ENCODE peak calls at places on chromosomes 3 and 15, in nine cellular contexts. One of them, this sample, is unnamed.

GRCh38 chr3:73404450-73404849 is 220.3 kb downstream of the PDZRN3 start:
- DNase-seq in stimulated activated CD4-positive, alpha-beta T cell treated with anti-CD3 and anti-CD28 coated beads, Interleukin-4, amount 100 ng/mL, for 4 hours: no peak
- DNase-seq in Kasumi-1: no peak
- DNase-seq in fibroblast of gingiva: no peak
- DNase-seq in activated CD4-positive, alpha-beta T cell treated with anti-CD3 and anti-CD28 coated beads, Interleukin-2, amount 50 U/mL, for 24 hours: no peak
- DNase-seq in T1000: no peak
- DNase-seq in fibroblast of mammary gland: no peak
- DNase-seq in left colon: no peak
- DNase-seq in H9: no peak
- DNase-seq in this sample: peak

GRCh38 chr3:104606812-104607211 is 759.9 kb upstream of the ALCAM start:
- DNase-seq in stimulated activated CD4-positive, alpha-beta T cell treated with anti-CD3 and anti-CD28 coated beads, Interleukin-4, amount 100 ng/mL, for 4 hours: no peak
- DNase-seq in Kasumi-1: no peak
- DNase-seq in fibroblast of gingiva: no peak
- DNase-seq in activated CD4-positive, alpha-beta T cell treated with anti-CD3 and anti-CD28 coated beads, Interleukin-2, amount 50 U/mL, for 24 hours: no peak
- DNase-seq in T1000: no peak
- DNase-seq in fibroblast of mammary gland: no peak
- DNase-seq in left colon: no peak
- DNase-seq in H9: no peak
- DNase-seq in this sample: peak

GRCh38 chr3:124384527-124384926 is 345.7 kb upstream of the UMPS start:
- DNase-seq in stimulated activated CD4-positive, alpha-beta T cell treated with anti-CD3 and anti-CD28 coated beads, Interleukin-4, amount 100 ng/mL, for 4 hours: no peak
- DNase-seq in Kasumi-1: no peak
- DNase-seq in fibroblast of gingiva: no peak
- DNase-seq in activated CD4-positive, alpha-beta T cell treated with anti-CD3 and anti-CD28 coated beads, Interleukin-2, amount 50 U/mL, for 24 hours: no peak
- DNase-seq in T1000: no peak
- DNase-seq in fibroblast of mammary gland: no peak
- DNase-seq in left colon: no peak
- DNase-seq in H9: no peak
- DNase-seq in this sample: no peak

GRCh38 chr15:42143866-42144625 is 12.4 kb downstream of the PLA2G4F start:
- DNase-seq in stimulated activated CD4-positive, alpha-beta T cell treated with anti-CD3 and anti-CD28 coated beads, Interleukin-4, amount 100 ng/mL, for 4 hours: no peak
- DNase-seq in Kasumi-1: no peak
- DNase-seq in fibroblast of gingiva: no peak
- DNase-seq in activated CD4-positive, alpha-beta T cell treated with anti-CD3 and anti-CD28 coated beads, Interleukin-2, amount 50 U/mL, for 24 hours: no peak
- DNase-seq in T1000: no peak
- DNase-seq in fibroblast of mammary gland: no peak
- DNase-seq in left colon: no peak
- DNase-seq in H9: peak
- DNase-seq in this sample: no peak

GRCh38 chr15:40594429-40594836 is 384 bp downstream of the KNL1 start:
- DNase-seq in stimulated activated CD4-positive, alpha-beta T cell treated with anti-CD3 and anti-CD28 coated beads, Interleukin-4, amount 100 ng/mL, for 4 hours: no peak
- DNase-seq in Kasumi-1: no peak
- DNase-seq in fibroblast of gingiva: peak
- DNase-seq in activated CD4-positive, alpha-beta T cell treated with anti-CD3 and anti-CD28 coated beads, Interleukin-2, amount 50 U/mL, for 24 hours: no peak
- DNase-seq in T1000: peak
- DNase-seq in fibroblast of mammary gland: peak
- DNase-seq in left colon: peak
- DNase-seq in H9: peak
- DNase-seq in this sample: peak

GRCh38 chr3:145015243-145015642 is 1043.6 kb downstream of the DIPK2A start:
- DNase-seq in stimulated activated CD4-positive, alpha-beta T cell treated with anti-CD3 and anti-CD28 coated beads, Interleukin-4, amount 100 ng/mL, for 4 hours: no peak
- DNase-seq in Kasumi-1: peak
- DNase-seq in fibroblast of gingiva: peak
- DNase-seq in activated CD4-positive, alpha-beta T cell treated with anti-CD3 and anti-CD28 coated beads, Interleukin-2, amount 50 U/mL, for 24 hours: no peak
- DNase-seq in T1000: no peak
- DNase-seq in fibroblast of mammary gland: peak
- DNase-seq in left colon: no peak
- DNase-seq in H9: no peak
- DNase-seq in this sample: peak

GRCh38 chr3:127967296-127967695 is 52.3 kb downstream of the KBTBD12 start:
- DNase-seq in stimulated activated CD4-positive, alpha-beta T cell treated with anti-CD3 and anti-CD28 coated beads, Interleukin-4, amount 100 ng/mL, for 4 hours: no peak
- DNase-seq in Kasumi-1: no peak
- DNase-seq in fibroblast of gingiva: no peak
- DNase-seq in activated CD4-positive, alpha-beta T cell treated with anti-CD3 and anti-CD28 coated beads, Interleukin-2, amount 50 U/mL, for 24 hours: no peak
- DNase-seq in T1000: no peak
- DNase-seq in fibroblast of mammary gland: no peak
- DNase-seq in left colon: no peak
- DNase-seq in H9: no peak
- DNase-seq in this sample: peak

GRCh38 chr3:189305412-189305811 is 133.6 kb downstream of the TPRG1 start:
- DNase-seq in stimulated activated CD4-positive, alpha-beta T cell treated with anti-CD3 and anti-CD28 coated beads, Interleukin-4, amount 100 ng/mL, for 4 hours: no peak
- DNase-seq in Kasumi-1: no peak
- DNase-seq in fibroblast of gingiva: no peak
- DNase-seq in activated CD4-positive, alpha-beta T cell treated with anti-CD3 and anti-CD28 coated beads, Interleukin-2, amount 50 U/mL, for 24 hours: no peak
- DNase-seq in T1000: no peak
- DNase-seq in fibroblast of mammary gland: peak
- DNase-seq in left colon: no peak
- DNase-seq in H9: no peak
- DNase-seq in this sample: peak

GRCh38 chr3:52934626-52935530 is 37.5 kb upstream of the STIMATE start:
- DNase-seq in stimulated activated CD4-positive, alpha-beta T cell treated with anti-CD3 and anti-CD28 coated beads, Interleukin-4, amount 100 ng/mL, for 4 hours: peak
- DNase-seq in Kasumi-1: peak
- DNase-seq in fibroblast of gingiva: peak
- DNase-seq in activated CD4-positive, alpha-beta T cell treated with anti-CD3 and anti-CD28 coated beads, Interleukin-2, amount 50 U/mL, for 24 hours: peak
- DNase-seq in T1000: no peak
- DNase-seq in fibroblast of mammary gland: peak
- DNase-seq in left colon: peak
- DNase-seq in H9: peak
- DNase-seq in this sample: peak

GRCh38 chr15:98843844-98844243 is 163.7 kb downstream of the PGPEP1L start:
- DNase-seq in stimulated activated CD4-positive, alpha-beta T cell treated with anti-CD3 and anti-CD28 coated beads, Interleukin-4, amount 100 ng/mL, for 4 hours: no peak
- DNase-seq in Kasumi-1: no peak
- DNase-seq in fibroblast of gingiva: no peak
- DNase-seq in activated CD4-positive, alpha-beta T cell treated with anti-CD3 and anti-CD28 coated beads, Interleukin-2, amount 50 U/mL, for 24 hours: no peak
- DNase-seq in T1000: no peak
- DNase-seq in fibroblast of mammary gland: no peak
- DNase-seq in left colon: no peak
- DNase-seq in H9: no peak
- DNase-seq in this sample: no peak

GRCh38 chr15:63973212-63974009 is 72.9 kb downstream of the DAPK2 start:
- DNase-seq in stimulated activated CD4-positive, alpha-beta T cell treated with anti-CD3 and anti-CD28 coated beads, Interleukin-4, amount 100 ng/mL, for 4 hours: no peak
- DNase-seq in Kasumi-1: no peak
- DNase-seq in fibroblast of gingiva: peak
- DNase-seq in activated CD4-positive, alpha-beta T cell treated with anti-CD3 and anti-CD28 coated beads, Interleukin-2, amount 50 U/mL, for 24 hours: no peak
- DNase-seq in T1000: no peak
- DNase-seq in fibroblast of mammary gland: peak
- DNase-seq in left colon: no peak
- DNase-seq in H9: no peak
- DNase-seq in this sample: peak

GRCh38 chr3:146313411-146314111 is 62.7 kb upstream of the PLSCR4 start:
- DNase-seq in stimulated activated CD4-positive, alpha-beta T cell treated with anti-CD3 and anti-CD28 coated beads, Interleukin-4, amount 100 ng/mL, for 4 hours: no peak
- DNase-seq in Kasumi-1: no peak
- DNase-seq in fibroblast of gingiva: peak
- DNase-seq in activated CD4-positive, alpha-beta T cell treated with anti-CD3 and anti-CD28 coated beads, Interleukin-2, amount 50 U/mL, for 24 hours: no peak
- DNase-seq in T1000: peak
- DNase-seq in fibroblast of mammary gland: peak
- DNase-seq in left colon: no peak
- DNase-seq in H9: no peak
- DNase-seq in this sample: peak

GRCh38 chr3:152399374-152399773 is 130.6 kb downstream of the MBNL1 start:
- DNase-seq in stimulated activated CD4-positive, alpha-beta T cell treated with anti-CD3 and anti-CD28 coated beads, Interleukin-4, amount 100 ng/mL, for 4 hours: peak
- DNase-seq in Kasumi-1: no peak
- DNase-seq in fibroblast of gingiva: peak
- DNase-seq in activated CD4-positive, alpha-beta T cell treated with anti-CD3 and anti-CD28 coated beads, Interleukin-2, amount 50 U/mL, for 24 hours: no peak
- DNase-seq in T1000: no peak
- DNase-seq in fibroblast of mammary gland: peak
- DNase-seq in left colon: no peak
- DNase-seq in H9: no peak
- DNase-seq in this sample: peak

GRCh38 chr3:141191097-141191749 is 40.4 kb upstream of the PXYLP1 start:
- DNase-seq in stimulated activated CD4-positive, alpha-beta T cell treated with anti-CD3 and anti-CD28 coated beads, Interleukin-4, amount 100 ng/mL, for 4 hours: no peak
- DNase-seq in Kasumi-1: no peak
- DNase-seq in fibroblast of gingiva: no peak
- DNase-seq in activated CD4-positive, alpha-beta T cell treated with anti-CD3 and anti-CD28 coated beads, Interleukin-2, amount 50 U/mL, for 24 hours: no peak
- DNase-seq in T1000: no peak
- DNase-seq in fibroblast of mammary gland: peak
- DNase-seq in left colon: no peak
- DNase-seq in H9: no peak
- DNase-seq in this sample: peak

GRCh38 chr3:49454457-49454856 is 15.6 kb upstream of the DAG1 start:
- DNase-seq in stimulated activated CD4-positive, alpha-beta T cell treated with anti-CD3 and anti-CD28 coated beads, Interleukin-4, amount 100 ng/mL, for 4 hours: no peak
- DNase-seq in Kasumi-1: no peak
- DNase-seq in fibroblast of gingiva: no peak
- DNase-seq in activated CD4-positive, alpha-beta T cell treated with anti-CD3 and anti-CD28 coated beads, Interleukin-2, amount 50 U/mL, for 24 hours: no peak
- DNase-seq in T1000: no peak
- DNase-seq in fibroblast of mammary gland: no peak
- DNase-seq in left colon: no peak
- DNase-seq in H9: peak
- DNase-seq in this sample: no peak

GRCh38 chr3:153290278-153291015 is 128.4 kb downstream of the RAP2B start:
- DNase-seq in stimulated activated CD4-positive, alpha-beta T cell treated with anti-CD3 and anti-CD28 coated beads, Interleukin-4, amount 100 ng/mL, for 4 hours: no peak
- DNase-seq in Kasumi-1: peak
- DNase-seq in fibroblast of gingiva: peak
- DNase-seq in activated CD4-positive, alpha-beta T cell treated with anti-CD3 and anti-CD28 coated beads, Interleukin-2, amount 50 U/mL, for 24 hours: no peak
- DNase-seq in T1000: no peak
- DNase-seq in fibroblast of mammary gland: peak
- DNase-seq in left colon: no peak
- DNase-seq in H9: no peak
- DNase-seq in this sample: no peak

GRCh38 chr3:131846296-131846924 is 188.4 kb downstream of the CPNE4 start:
- DNase-seq in stimulated activated CD4-positive, alpha-beta T cell treated with anti-CD3 and anti-CD28 coated beads, Interleukin-4, amount 100 ng/mL, for 4 hours: no peak
- DNase-seq in Kasumi-1: no peak
- DNase-seq in fibroblast of gingiva: no peak
- DNase-seq in activated CD4-positive, alpha-beta T cell treated with anti-CD3 and anti-CD28 coated beads, Interleukin-2, amount 50 U/mL, for 24 hours: no peak
- DNase-seq in T1000: no peak
- DNase-seq in fibroblast of mammary gland: no peak
- DNase-seq in left colon: no peak
- DNase-seq in H9: no peak
- DNase-seq in this sample: no peak

GRCh38 chr3:123818324-123818920 is 65.7 kb downstream of the MYLK start:
- DNase-seq in stimulated activated CD4-positive, alpha-beta T cell treated with anti-CD3 and anti-CD28 coated beads, Interleukin-4, amount 100 ng/mL, for 4 hours: no peak
- DNase-seq in Kasumi-1: no peak
- DNase-seq in fibroblast of gingiva: no peak
- DNase-seq in activated CD4-positive, alpha-beta T cell treated with anti-CD3 and anti-CD28 coated beads, Interleukin-2, amount 50 U/mL, for 24 hours: no peak
- DNase-seq in T1000: no peak
- DNase-seq in fibroblast of mammary gland: no peak
- DNase-seq in left colon: no peak
- DNase-seq in H9: no peak
- DNase-seq in this sample: peak

GRCh38 chr3:43817825-43818224 is 127.1 kb downstream of the ABHD5 start:
- DNase-seq in stimulated activated CD4-positive, alpha-beta T cell treated with anti-CD3 and anti-CD28 coated beads, Interleukin-4, amount 100 ng/mL, for 4 hours: no peak
- DNase-seq in Kasumi-1: no peak
- DNase-seq in fibroblast of gingiva: no peak
- DNase-seq in activated CD4-positive, alpha-beta T cell treated with anti-CD3 and anti-CD28 coated beads, Interleukin-2, amount 50 U/mL, for 24 hours: no peak
- DNase-seq in T1000: no peak
- DNase-seq in fibroblast of mammary gland: no peak
- DNase-seq in left colon: no peak
- DNase-seq in H9: no peak
- DNase-seq in this sample: no peak

GRCh38 chr3:34247401-34247800 is 449.0 kb downstream of the PDCD6IP start:
- DNase-seq in stimulated activated CD4-positive, alpha-beta T cell treated with anti-CD3 and anti-CD28 coated beads, Interleukin-4, amount 100 ng/mL, for 4 hours: no peak
- DNase-seq in Kasumi-1: no peak
- DNase-seq in fibroblast of gingiva: no peak
- DNase-seq in activated CD4-positive, alpha-beta T cell treated with anti-CD3 and anti-CD28 coated beads, Interleukin-2, amount 50 U/mL, for 24 hours: no peak
- DNase-seq in T1000: no peak
- DNase-seq in fibroblast of mammary gland: no peak
- DNase-seq in left colon: no peak
- DNase-seq in H9: no peak
- DNase-seq in this sample: no peak

GRCh38 chr3:190644035-190644434 is 130.2 kb downstream of the IL1RAP start:
- DNase-seq in stimulated activated CD4-positive, alpha-beta T cell treated with anti-CD3 and anti-CD28 coated beads, Interleukin-4, amount 100 ng/mL, for 4 hours: no peak
- DNase-seq in Kasumi-1: no peak
- DNase-seq in fibroblast of gingiva: no peak
- DNase-seq in activated CD4-positive, alpha-beta T cell treated with anti-CD3 and anti-CD28 coated beads, Interleukin-2, amount 50 U/mL, for 24 hours: no peak
- DNase-seq in T1000: no peak
- DNase-seq in fibroblast of mammary gland: no peak
- DNase-seq in left colon: no peak
- DNase-seq in H9: no peak
- DNase-seq in this sample: no peak

GRCh38 chr3:131091768-131092167 is 65.1 kb downstream of the NEK11 start:
- DNase-seq in stimulated activated CD4-positive, alpha-beta T cell treated with anti-CD3 and anti-CD28 coated beads, Interleukin-4, amount 100 ng/mL, for 4 hours: no peak
- DNase-seq in Kasumi-1: no peak
- DNase-seq in fibroblast of gingiva: no peak
- DNase-seq in activated CD4-positive, alpha-beta T cell treated with anti-CD3 and anti-CD28 coated beads, Interleukin-2, amount 50 U/mL, for 24 hours: no peak
- DNase-seq in T1000: peak
- DNase-seq in fibroblast of mammary gland: peak
- DNase-seq in left colon: no peak
- DNase-seq in H9: no peak
- DNase-seq in this sample: no peak

GRCh38 chr3:117463276-117463675 is 753.7 kb downstream of the TUSC7 start:
- DNase-seq in stimulated activated CD4-positive, alpha-beta T cell treated with anti-CD3 and anti-CD28 coated beads, Interleukin-4, amount 100 ng/mL, for 4 hours: no peak
- DNase-seq in Kasumi-1: no peak
- DNase-seq in fibroblast of gingiva: peak
- DNase-seq in activated CD4-positive, alpha-beta T cell treated with anti-CD3 and anti-CD28 coated beads, Interleukin-2, amount 50 U/mL, for 24 hours: no peak
- DNase-seq in T1000: no peak
- DNase-seq in fibroblast of mammary gland: no peak
- DNase-seq in left colon: no peak
- DNase-seq in H9: no peak
- DNase-seq in this sample: no peak

GRCh38 chr3:59302442-59302841 is 252.6 kb upstream of the CFAP20DC start:
- DNase-seq in stimulated activated CD4-positive, alpha-beta T cell treated with anti-CD3 and anti-CD28 coated beads, Interleukin-4, amount 100 ng/mL, for 4 hours: no peak
- DNase-seq in Kasumi-1: no peak
- DNase-seq in fibroblast of gingiva: no peak
- DNase-seq in activated CD4-positive, alpha-beta T cell treated with anti-CD3 and anti-CD28 coated beads, Interleukin-2, amount 50 U/mL, for 24 hours: no peak
- DNase-seq in T1000: no peak
- DNase-seq in fibroblast of mammary gland: no peak
- DNase-seq in left colon: no peak
- DNase-seq in H9: no peak
- DNase-seq in this sample: no peak

GRCh38 chr15:66940368-66940767 is 125.0 kb upstream of the SMAD3 start:
- DNase-seq in stimulated activated CD4-positive, alpha-beta T cell treated with anti-CD3 and anti-CD28 coated beads, Interleukin-4, amount 100 ng/mL, for 4 hours: no peak
- DNase-seq in Kasumi-1: no peak
- DNase-seq in fibroblast of gingiva: no peak
- DNase-seq in activated CD4-positive, alpha-beta T cell treated with anti-CD3 and anti-CD28 coated beads, Interleukin-2, amount 50 U/mL, for 24 hours: no peak
- DNase-seq in T1000: no peak
- DNase-seq in fibroblast of mammary gland: peak
- DNase-seq in left colon: no peak
- DNase-seq in H9: no peak
- DNase-seq in this sample: no peak

GRCh38 chr3:40829876-40830275 is 305.1 kb downstream of the ZNF621 start:
- DNase-seq in stimulated activated CD4-positive, alpha-beta T cell treated with anti-CD3 and anti-CD28 coated beads, Interleukin-4, amount 100 ng/mL, for 4 hours: no peak
- DNase-seq in Kasumi-1: no peak
- DNase-seq in fibroblast of gingiva: no peak
- DNase-seq in activated CD4-positive, alpha-beta T cell treated with anti-CD3 and anti-CD28 coated beads, Interleukin-2, amount 50 U/mL, for 24 hours: no peak
- DNase-seq in T1000: no peak
- DNase-seq in fibroblast of mammary gland: no peak
- DNase-seq in left colon: no peak
- DNase-seq in H9: no peak
- DNase-seq in this sample: no peak

GRCh38 chr3:156291269-156292123 is 171.1 kb downstream of the KCNAB1 start:
- DNase-seq in stimulated activated CD4-positive, alpha-beta T cell treated with anti-CD3 and anti-CD28 coated beads, Interleukin-4, amount 100 ng/mL, for 4 hours: no peak
- DNase-seq in Kasumi-1: peak
- DNase-seq in fibroblast of gingiva: no peak
- DNase-seq in activated CD4-positive, alpha-beta T cell treated with anti-CD3 and anti-CD28 coated beads, Interleukin-2, amount 50 U/mL, for 24 hours: no peak
- DNase-seq in T1000: no peak
- DNase-seq in fibroblast of mammary gland: peak
- DNase-seq in left colon: no peak
- DNase-seq in H9: peak
- DNase-seq in this sample: no peak

GRCh38 chr15:51879555-51879954 is 50.1 kb downstream of the TMOD3 start:
- DNase-seq in stimulated activated CD4-positive, alpha-beta T cell treated with anti-CD3 and anti-CD28 coated beads, Interleukin-4, amount 100 ng/mL, for 4 hours: no peak
- DNase-seq in Kasumi-1: no peak
- DNase-seq in fibroblast of gingiva: peak
- DNase-seq in activated CD4-positive, alpha-beta T cell treated with anti-CD3 and anti-CD28 coated beads, Interleukin-2, amount 50 U/mL, for 24 hours: no peak
- DNase-seq in T1000: no peak
- DNase-seq in fibroblast of mammary gland: peak
- DNase-seq in left colon: no peak
- DNase-seq in H9: no peak
- DNase-seq in this sample: peak

GRCh38 chr15:60935130-60935529 is 294.0 kb downstream of the RORA start:
- DNase-seq in stimulated activated CD4-positive, alpha-beta T cell treated with anti-CD3 and anti-CD28 coated beads, Interleukin-4, amount 100 ng/mL, for 4 hours: no peak
- DNase-seq in Kasumi-1: no peak
- DNase-seq in fibroblast of gingiva: peak
- DNase-seq in activated CD4-positive, alpha-beta T cell treated with anti-CD3 and anti-CD28 coated beads, Interleukin-2, amount 50 U/mL, for 24 hours: no peak
- DNase-seq in T1000: no peak
- DNase-seq in fibroblast of mammary gland: no peak
- DNase-seq in left colon: no peak
- DNase-seq in H9: no peak
- DNase-seq in this sample: no peak

GRCh38 chr3:37498126-37499039 is 324.0 kb upstream of the LRRFIP2 start:
- DNase-seq in stimulated activated CD4-positive, alpha-beta T cell treated with anti-CD3 and anti-CD28 coated beads, Interleukin-4, amount 100 ng/mL, for 4 hours: no peak
- DNase-seq in Kasumi-1: no peak
- DNase-seq in fibroblast of gingiva: no peak
- DNase-seq in activated CD4-positive, alpha-beta T cell treated with anti-CD3 and anti-CD28 coated beads, Interleukin-2, amount 50 U/mL, for 24 hours: no peak
- DNase-seq in T1000: no peak
- DNase-seq in fibroblast of mammary gland: no peak
- DNase-seq in left colon: no peak
- DNase-seq in H9: no peak
- DNase-seq in this sample: no peak

GRCh38 chr15:20368974-20369373 is 172.6 kb downstream of the GOLGA6L6 start:
- DNase-seq in stimulated activated CD4-positive, alpha-beta T cell treated with anti-CD3 and anti-CD28 coated beads, Interleukin-4, amount 100 ng/mL, for 4 hours: no peak
- DNase-seq in Kasumi-1: no peak
- DNase-seq in fibroblast of gingiva: no peak
- DNase-seq in activated CD4-positive, alpha-beta T cell treated with anti-CD3 and anti-CD28 coated beads, Interleukin-2, amount 50 U/mL, for 24 hours: no peak
- DNase-seq in T1000: no peak
- DNase-seq in fibroblast of mammary gland: no peak
- DNase-seq in left colon: no peak
- DNase-seq in H9: no peak
- DNase-seq in this sample: no peak